ENCODE peak calls at places on chromosomes 7 and 10, in six cellular contexts. R, E, B, U, V and M are unnamed samples.

GRCh38 chr10:63763744-63764143 is 242.5 kb downstream of the REEP3 start:
- DNase-seq in R (peak; percentile 32), E (no peak), B (peak; percentile 12), U (no peak), V (no peak), M (no peak)

GRCh38 chr7:90230834-90231233 is 14.1 kb upstream of the CFAP69 start:
- DNase-seq in R (no peak), E (no peak), B (no peak), U (no peak), V (no peak), M (no peak)

GRCh38 chr7:157703131-157703530 is 366.3 kb downstream of the DNAJB6 start:
- DNase-seq in R (no peak), E (no peak), B (no peak), U (no peak), V (no peak), M (no peak)

GRCh38 chr10:124196659-124197058 is 103.3 kb upstream of the CHST15 start:
- DNase-seq in R (no peak), E (no peak), B (no peak), U (no peak), V (no peak), M (no peak)

GRCh38 chr7:80453699-80454340 is 58.0 kb downstream of the GNAT3 start:
- DNase-seq in R (no peak), E (peak; percentile 29), B (peak; percentile 40), U (no peak), V (no peak), M (no peak)

GRCh38 chr10:21078410-21079329 is 181.6 kb upstream of the NEBL start:
- DNase-seq in R (no peak), E (peak; percentile 80), B (peak; percentile 81), U (no peak), V (no peak), M (peak; percentile 46)

GRCh38 chr10:30127120-30127541 is 67.7 kb upstream of the JCAD start:
- DNase-seq in R (no peak), E (peak; percentile 23), B (no peak), U (no peak), V (no peak), M (no peak)

GRCh38 chr7:74083928-74084721 is 521 bp downstream of the LIMK1 start:
- DNase-seq in R (no peak), E (peak; percentile 67), B (peak; percentile 58), U (no peak), V (no peak), M (no peak)

GRCh38 chr10:101297901-101298451 is 56.0 kb upstream of the BTRC start:
- DNase-seq in R (no peak), E (peak; percentile 75), B (peak; percentile 74), U (peak; percentile 52), V (no peak), M (peak; percentile 29)

GRCh38 chr10:89644691-89644966 is 413 bp downstream of the PANK1 start:
- DNase-seq in R (no peak), E (no peak), B (no peak), U (no peak), V (no peak), M (no peak)

GRCh38 chr10:76337641-76338040 is 906.2 kb downstream of the LRMDA start:
- DNase-seq in R (no peak), E (no peak), B (no peak), U (no peak), V (no peak), M (no peak)

GRCh38 chr10:60388709-60389241 is 900 bp downstream of the ANK3 start:
- DNase-seq in R (no peak), E (no peak), B (no peak), U (no peak), V (no peak), M (no peak)

GRCh38 chr7:75756340-75757297 is 15.4 kb downstream of the CCL26 start:
- DNase-seq in R (no peak), E (peak; percentile 44), B (peak; percentile 60), U (no peak), V (no peak), M (no peak)

GRCh38 chr7:134089446-134089845 is 37.7 kb upstream of the LRGUK start:
- DNase-seq in R (no peak), E (no peak), B (peak; percentile 33), U (no peak), V (no peak), M (no peak)

GRCh38 chr10:11009471-11010308 is 8.0 kb upstream of the CELF2 start:
- DNase-seq in R (no peak), E (no peak), B (no peak), U (no peak), V (no peak), M (no peak)

GRCh38 chr10:51629969-51630617 is 69.3 kb downstream of the CSTF2T start:
- DNase-seq in R (no peak), E (no peak), B (no peak), U (no peak), V (no peak), M (no peak)

GRCh38 chr10:73497623-73498022 is 1.8 kb upstream of the PPP3CB start:
- DNase-seq in R (no peak), E (no peak), B (no peak), U (no peak), V (no peak), M (no peak)

GRCh38 chr7:142788303-142789286 is 17.8 kb downstream of the PRSS2 start:
- DNase-seq in R (no peak), E (no peak), B (no peak), U (no peak), V (no peak), M (no peak)

GRCh38 chr7:158047386-158048059 is 540.1 kb downstream of the PTPRN2 start:
- DNase-seq in R (no peak), E (no peak), B (no peak), U (no peak), V (no peak), M (no peak)

GRCh38 chr10:82934947-82935346 is 1060.0 kb downstream of the NRG3 start:
- DNase-seq in R (no peak), E (no peak), B (no peak), U (no peak), V (no peak), M (no peak)

GRCh38 chr10:3781458-3782098 is 3.4 kb downstream of the KLF6 start:
- DNase-seq in R (no peak), E (no peak), B (no peak), U (no peak), V (no peak), M (peak; percentile 59)

GRCh38 chr7:33982425-33982786 is 77.1 kb downstream of the BMPER start:
- DNase-seq in R (peak; percentile 37), E (no peak), B (peak; percentile 67), U (no peak), V (no peak), M (peak; percentile 6)

GRCh38 chr7:6015917-6016652 is 7.0 kb downstream of the AIMP2 start:
- DNase-seq in R (no peak), E (peak; percentile 74), B (no peak), U (no peak), V (no peak), M (peak; percentile 69)